ENCODE peak calls at places on chromosomes 16 and 17, in seven cellular contexts. U is fibroblast of lung; S is naive thymus-derived CD4-positive, alpha-beta T cell; W is transverse colon; B is tibial nerve; F is colonic mucosa; Q is ovary. T is an unnamed sample. For H3K4me1 and H3K9me3, the result is how much of the 10 kb centered on the place peaks cover.

GRCh38 chr17:28086519-28086918 is 44.0 kb downstream of the NLK start:
- DNase-seq in U (peak), S (no peak), W (no peak), B (no peak), F (no peak), Q (no peak), T (no peak)

GRCh38 chr16:20849587-20850390 is 43.5 kb downstream of the REXO5 start:
- DNase-seq in U (peak), S (peak), W (peak), B (peak), F (peak), Q (peak), T (peak)

GRCh38 chr17:81244358-81245023 is 5.4 kb downstream of the NDUFAF8 start:
- DNase-seq in U (no peak), S (no peak), W (no peak), B (no peak), F (no peak), Q (no peak), T (no peak)

GRCh38 chr17:81119223-81120148 is 45.8 kb upstream of the PVALEF start:
- DNase-seq in U (peak), S (peak), W (peak), B (peak), F (peak), Q (peak), T (no peak)

GRCh38 chr16:86555763-86556130 is 712 bp upstream of the MTHFSD start:
- DNase-seq in U (no peak), S (no peak), W (no peak), B (no peak), F (no peak), Q (no peak), T (no peak)

GRCh38 chr17:28733346-28733745 is 4.8 kb downstream of the NEK8 start:
- DNase-seq in U (no peak), S (no peak), W (no peak), B (no peak), F (no peak), Q (no peak), T (peak)

GRCh38 chr17:17203173-17203730 is 2.9 kb downstream of the PLD6 start:
- DNase-seq in U (no peak), S (no peak), W (no peak), B (no peak), F (no peak), Q (no peak), T (no peak)

GRCh38 chr16:262121-262745 is 13.5 kb downstream of the RGS11 start:
- DNase-seq in U (no peak), S (no peak), W (no peak), B (no peak), F (no peak), Q (no peak), T (no peak)

GRCh38 chr16:50407351-50407750 is 38.6 kb upstream of the BRD7 start:
- DNase-seq in U (no peak), S (no peak), W (no peak), B (no peak), F (no peak), Q (no peak), T (no peak)

GRCh38 chr17:75130632-75131277 is 787 bp downstream of the NT5C start:
- DNase-seq in U (peak), S (peak), W (peak), B (no peak), F (peak), Q (peak), T (peak)

GRCh38 chr17:63772801-63773271 is 561 bp downstream of the CCDC47 start:
- DNase-seq in U (peak), S (no peak), W (peak), B (peak), F (peak), Q (no peak), T (peak)

GRCh38 chr16:546909-547770 is 13.1 kb upstream of the PRR35 start:
- DNase-seq in U (peak), S (peak), W (peak), B (peak), F (peak), Q (peak), T (peak)

GRCh38 chr17:52157161-52157560 is 1.4 kb downstream of the CA10 start:
- DNase-seq in U (no peak), S (no peak), W (no peak), B (no peak), F (no peak), Q (no peak), T (no peak)

GRCh38 chr16:11283820-11284248 is 2.7 kb upstream of the PRM1 start:
- DNase-seq in U (no peak), S (no peak), W (no peak), B (no peak), F (no peak), Q (no peak), T (no peak)

GRCh38 chr17:72520665-72521303 is 400.0 kb downstream of the SOX9 start:
- DNase-seq in U (no peak), S (no peak), W (no peak), B (no peak), F (no peak), Q (no peak), T (no peak)

GRCh38 chr16:56525154-56525720 is 5.4 kb upstream of the BBS2 start:
- DNase-seq in U (peak), S (no peak), W (no peak), B (no peak), F (no peak), Q (no peak), T (no peak)

GRCh38 chr17:55743103-55743679 is 7.7 kb upstream of the PCTP start:
- DNase-seq in U (peak), S (no peak), W (peak), B (no peak), F (peak), Q (no peak), T (no peak)

GRCh38 chr17:43755389-43755875 is 3.2 kb downstream of the SOST start:
- DNase-seq in U (peak), S (no peak), W (no peak), B (no peak), F (no peak), Q (no peak), T (no peak)

GRCh38 chr17:31571124-31571892 is 179.8 kb downstream of the RAB11FIP4 start:
- DNase-seq in U (peak), S (no peak), W (peak), B (peak), F (no peak), Q (peak), T (no peak)

GRCh38 chr16:87924937-87925670 is 11.2 kb downstream of the CA5A start:
- DNase-seq in U (no peak), S (no peak), W (no peak), B (no peak), F (no peak), Q (no peak), T (no peak)

GRCh38 chr17:8144401-8145295 is 7.6 kb downstream of the PER1 start:
- DNase-seq in U (no peak), S (no peak), W (no peak), B (no peak), F (no peak), Q (peak), T (no peak)

GRCh38 chr17:30372755-30373154 is 6.0 kb upstream of the CPD start:
- DNase-seq in U (peak), S (no peak), W (no peak), B (no peak), F (no peak), Q (no peak), T (no peak)

GRCh38 chr16:51050379-51050710 is 100.7 kb downstream of the SALL1 start:
- DNase-seq in U (no peak), S (no peak), W (no peak), B (no peak), F (no peak), Q (no peak), T (no peak)

GRCh38 chr16:19696961-19697360 is 21.1 kb downstream of the KNOP1 start:
- DNase-seq in U (no peak), S (peak), W (no peak), B (no peak), F (no peak), Q (peak), T (no peak)

GRCh38 chr17:54261465-54261864 is 438.7 kb downstream of the KIF2B start:
- DNase-seq in U (no peak), S (no peak), W (no peak), B (no peak), F (no peak), Q (no peak), T (no peak)

GRCh38 chr16:65875362-65876199 is 490.9 kb upstream of the CDH5 start:
- DNase-seq in U (peak), S (no peak), W (no peak), B (no peak), F (no peak), Q (no peak), T (no peak)

GRCh38 chr16:80350066-80350465 is 190.7 kb upstream of the DYNLRB2 start:
- DNase-seq in U (no peak), S (no peak), W (no peak), B (no peak), F (no peak), Q (no peak), T (no peak)

GRCh38 chr17:73419051-73419450 is 107.2 kb upstream of the CDC42EP4 start:
- DNase-seq in U (no peak), S (no peak), W (no peak), B (no peak), F (no peak), Q (no peak), T (no peak)

GRCh38 chr17:60080545-60080944 is 1.8 kb upstream of the HEATR6 start:
- DNase-seq in U (no peak), S (no peak), W (no peak), B (no peak), F (no peak), Q (no peak), T (no peak)

GRCh38 chr17:63692195-63692816 is 7.6 kb downstream of the LIMD2 start:
- DNase-seq in U (no peak), S (no peak), W (no peak), B (no peak), F (no peak), Q (no peak), T (no peak)

GRCh38 chr17:82302498-82302963 is 14.9 kb downstream of the CD7 start:
- DNase-seq in U (no peak), S (no peak), W (no peak), B (no peak), F (no peak), Q (no peak), T (no peak)

GRCh38 chr16:12187939-12188673 is 211.6 kb downstream of the SNX29 start:
- DNase-seq in U (peak), S (no peak), W (no peak), B (no peak), F (no peak), Q (no peak), T (no peak)

GRCh38 chr16:58024673-58025350 is 742 bp upstream of the MMP15 start:
- DNase-seq in U (no peak), S (peak), W (peak), B (no peak), F (peak), Q (no peak), T (no peak)

GRCh38 chr17:68709995-68710780 is 109.0 kb upstream of the FAM20A start:
- DNase-seq in U (peak), S (no peak), W (no peak), B (no peak), F (no peak), Q (no peak), T (no peak)

GRCh38 chr17:81519284-81520020 is 6.9 kb upstream of the ACTG1 start:
- DNase-seq in U (no peak), S (peak), W (peak), B (no peak), F (peak), Q (peak), T (no peak)

GRCh38 chr17:38871247-38871991 is 1.6 kb downstream of the LASP1 start:
- DNase-seq in U (peak), S (peak), W (peak), B (peak), F (peak), Q (peak), T (peak)
- H3K4me1 ChIP-seq in U (under half), S (half or more), W (half or more), B (under half), F (under half), Q (under half), T (under half)

DNA sequence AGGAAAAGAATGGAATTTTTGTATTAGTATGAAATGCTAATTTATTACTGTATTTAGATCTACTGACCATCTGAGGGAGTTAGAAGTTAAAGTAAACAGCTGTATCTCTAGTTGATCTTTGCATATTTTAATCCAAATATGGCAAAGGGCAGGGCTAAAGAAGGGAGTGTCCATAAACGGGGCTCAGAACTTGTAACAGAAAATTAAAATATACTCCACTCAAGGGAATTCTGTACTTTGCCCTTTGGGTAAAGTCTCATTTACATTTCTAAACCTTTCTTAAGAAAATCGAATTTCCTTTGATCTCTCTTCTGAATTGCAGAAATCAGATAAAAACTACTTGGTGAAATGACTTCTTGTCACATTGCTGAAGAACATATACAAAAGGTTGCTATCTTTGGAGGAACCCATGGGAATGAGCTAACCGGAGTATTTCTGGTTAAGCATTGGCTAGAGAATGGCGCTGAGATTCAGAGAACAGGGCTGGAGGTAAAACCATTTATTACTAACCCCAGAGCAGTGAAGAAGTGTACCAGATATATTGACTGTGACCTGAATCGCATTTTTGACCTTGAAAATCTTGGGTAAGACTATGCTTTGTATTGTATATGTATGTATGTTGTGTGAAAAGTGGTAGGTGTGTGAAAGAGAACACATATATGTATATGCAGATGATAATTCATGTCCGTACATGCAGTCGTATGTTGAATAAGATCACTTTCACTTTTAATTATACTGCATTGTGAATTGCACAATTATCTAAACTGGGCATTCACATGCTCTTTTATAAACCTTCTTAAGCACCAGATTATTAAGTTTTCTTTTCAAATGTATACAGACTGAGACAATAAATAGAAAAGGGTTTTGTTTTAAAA is at the start of gene ASPA:
- DNase-seq in U (no peak), S (no peak), W (no peak), B (no peak), F (no peak), Q (no peak), T (peak)
- H3K4me3 ChIP-seq in U (peak), S (no peak), W (peak), B (peak), F (peak), Q (peak), T (no peak)

DNA sequence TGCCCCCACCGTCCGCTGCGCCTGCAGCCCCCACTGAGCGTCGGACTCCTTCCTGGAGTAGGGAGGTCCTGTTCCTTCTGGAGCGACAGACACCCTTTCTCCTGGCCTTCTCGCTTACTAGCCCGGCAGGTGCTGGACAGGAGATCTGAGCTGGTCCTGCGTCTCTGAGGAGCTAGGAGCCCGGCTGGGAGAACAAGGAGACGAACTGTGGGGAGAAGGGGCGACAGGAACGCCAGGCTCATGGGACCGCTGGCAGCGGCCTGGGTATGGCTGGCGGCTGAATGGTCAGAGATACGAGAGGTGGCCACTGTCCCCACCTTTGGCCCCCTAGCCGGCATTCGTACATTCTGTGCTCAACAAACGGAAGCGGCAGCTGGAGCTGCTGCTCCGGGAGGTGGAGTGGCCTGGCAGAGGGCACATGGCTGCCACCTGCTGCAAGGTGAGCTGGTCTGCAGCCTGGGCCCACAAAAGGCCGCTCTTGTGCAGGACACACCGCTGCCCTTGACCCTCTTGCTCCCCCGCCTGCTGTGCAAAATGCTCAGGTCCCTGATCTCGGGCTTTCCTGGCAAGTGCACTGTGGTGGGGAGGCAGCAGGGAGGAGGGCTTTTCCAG is 2066.7 kb downstream of the TP53TG3F start:
- DNase-seq in U (no peak), S (no peak), W (no peak), B (no peak), F (no peak), Q (no peak), T (no peak)
- H3K9me3 ChIP-seq in U (under half), S (under half), W (under half), B (under half), F (under half), Q (under half), T (under half)

GRCh38 chr17:1452836-1453235 is 3.2 kb downstream of the CRK start:
- DNase-seq in U (no peak), S (no peak), W (no peak), B (no peak), F (no peak), Q (no peak), T (no peak)

GRCh38 chr17:1454541-1454940 is 1.5 kb downstream of the CRK start:
- DNase-seq in U (no peak), S (no peak), W (no peak), B (no peak), F (no peak), Q (no peak), T (no peak)

GRCh38 chr17:1446201-1446600 is 9.8 kb downstream of the CRK start:
- DNase-seq in U (no peak), S (no peak), W (no peak), B (no peak), F (no peak), Q (no peak), T (no peak)

GRCh38 chr17:1447061-1447460 is 9.0 kb downstream of the CRK start:
- DNase-seq in U (no peak), S (no peak), W (no peak), B (no peak), F (no peak), Q (no peak), T (no peak)

DNA sequence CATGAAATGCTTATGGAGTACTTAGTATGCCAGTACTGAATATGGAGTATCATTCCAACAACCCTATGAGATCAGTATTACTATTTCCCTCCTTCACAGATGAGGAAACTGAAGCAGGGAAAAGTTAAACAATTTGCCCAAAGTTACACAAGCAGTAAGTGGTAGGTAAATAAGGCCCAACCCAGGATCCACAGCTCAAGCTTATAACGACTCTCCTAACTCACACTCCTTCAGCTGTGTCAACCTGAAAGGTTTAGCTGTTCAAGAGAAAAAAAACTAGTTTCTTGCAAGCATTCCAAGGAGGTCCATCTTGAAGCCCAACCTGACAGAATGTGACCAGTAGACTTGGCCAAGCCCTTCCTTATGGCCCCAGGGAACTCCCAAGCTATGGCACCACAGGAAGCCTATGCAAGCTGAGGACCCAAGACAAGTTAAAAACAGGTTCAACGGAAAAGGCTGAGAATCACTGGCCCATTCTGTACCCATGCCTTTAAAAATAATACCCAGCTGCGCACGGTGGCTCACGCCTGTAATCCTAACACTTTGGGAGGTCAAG is 6.5 kb downstream of the CRK start:
- DNase-seq in U (no peak), S (no peak), W (no peak), B (no peak), F (no peak), Q (no peak), T (no peak)
- H3K4me1 ChIP-seq in U (under half), S (under half), W (half or more), B (under half), F (under half), Q (under half), T (under half)

T was measured in HAP-1.